ENCODE peak calls at places on chromosomes 7 and 10, in nine cellular contexts. K is frontal cortex; G is GM23248; R is NCI-H345; C is RWPE1; L is stimulated activated CD4-positive, alpha-beta T cell treated with anti-CD3 and anti-CD28 coated beads, Interleukin-1b, Interleukin-23, amount 100 ng/mL, for 1 hour; S is substantia nigra; P is T-cell; A is stimulated activated CD8-positive, alpha-beta memory T cell treated with anti-CD3 and anti-CD28 coated beads, Interleukin-15, amount 100 ng/mL, for 4 hours. J is an unnamed sample.

GRCh38 chr10:132546567-132547420 is 9.2 kb downstream of the INPP5A start:
- DNase-seq in G (no peak), S (no peak), A (no peak), K (no peak), P (no peak), L (no peak), C (no peak), R (peak), J (peak)

GRCh38 chr10:58179238-58179637 is 88.5 kb downstream of the IPMK start:
- DNase-seq in P (no peak), S (no peak), R (no peak), C (no peak), G (no peak), A (no peak), L (no peak), K (no peak), J (no peak)

GRCh38 chr10:82228701-82229100 is 353.7 kb downstream of the NRG3 start:
- DNase-seq in G (no peak), A (no peak), S (no peak), K (no peak), P (no peak), C (no peak), R (no peak), L (no peak), J (no peak)

GRCh38 chr7:54544356-54545240 is 2.4 kb downstream of the VSTM2A start:
- DNase-seq in K (no peak), L (no peak), A (no peak), G (no peak), S (no peak), C (no peak), R (peak), P (no peak), J (no peak)

GRCh38 chr10:59905735-59906416 is 480 bp downstream of the CCDC6 start:
- DNase-seq in C (no peak), G (no peak), S (no peak), R (peak), A (no peak), P (no peak), K (no peak), L (no peak), J (no peak)

GRCh38 chr10:74901240-74901827 is 74.9 kb downstream of the KAT6B start:
- DNase-seq in A (no peak), R (no peak), G (no peak), L (no peak), S (no peak), K (no peak), C (no peak), P (no peak), J (no peak)

GRCh38 chr10:105148921-105149320 is 507.8 kb downstream of the SORCS3 start:
- DNase-seq in G (no peak), A (no peak), C (no peak), K (no peak), L (no peak), R (no peak), S (no peak), P (no peak), J (no peak)

GRCh38 chr7:20269726-20270125 is 52.5 kb upstream of the MACC1 start:
- DNase-seq in G (peak), S (no peak), K (no peak), L (no peak), R (no peak), P (no peak), C (no peak), A (no peak), J (no peak)

GRCh38 chr7:158239290-158239981 is 348.2 kb downstream of the PTPRN2 start:
- DNase-seq in R (peak), P (no peak), G (no peak), S (no peak), A (no peak), C (no peak), K (no peak), L (no peak), J (no peak)

GRCh38 chr7:4815609-4816418 is 40.4 kb downstream of the AP5Z1 start:
- DNase-seq in L (no peak), P (no peak), C (no peak), G (no peak), S (no peak), A (no peak), R (no peak), K (no peak), J (no peak)

GRCh38 chr7:13945670-13946069 is 43.8 kb downstream of the ETV1 start:
- DNase-seq in G (peak), C (no peak), S (no peak), P (no peak), K (no peak), A (no peak), R (no peak), L (no peak), J (peak)

GRCh38 chr10:20778008-20778757 is 118.9 kb downstream of the NEBL start:
- DNase-seq in P (no peak), K (no peak), L (no peak), R (no peak), S (no peak), G (no peak), A (no peak), C (no peak), J (no peak)

GRCh38 chr7:481219-481930 is 38.3 kb downstream of the PDGFA start:
- DNase-seq in A (no peak), K (no peak), P (no peak), G (no peak), S (no peak), L (no peak), C (no peak), R (no peak), J (no peak)

GRCh38 chr7:131555565-131556054 is 818 bp downstream of the PODXL start:
- DNase-seq in C (no peak), K (no peak), A (no peak), L (no peak), R (no peak), G (peak), S (no peak), P (no peak), J (peak)

GRCh38 chr7:116403265-116403664 is 96.3 kb upstream of the CAV2 start:
- DNase-seq in L (no peak), C (no peak), S (no peak), K (no peak), R (no peak), A (no peak), G (peak), P (no peak), J (no peak)

GRCh38 chr7:31648288-31648687 is 38.7 kb upstream of the PPP1R17 start:
- DNase-seq in L (no peak), K (no peak), G (peak), C (peak), A (no peak), R (peak), P (no peak), S (no peak), J (no peak)

GRCh38 chr10:105464961-105465360 is 823.9 kb downstream of the SORCS3 start:
- DNase-seq in C (no peak), G (no peak), A (no peak), K (no peak), R (no peak), S (no peak), P (no peak), L (no peak), J (no peak)

GRCh38 chr10:28678687-28679457 is 1.6 kb downstream of the BAMBI start:
- DNase-seq in C (no peak), K (no peak), G (no peak), A (no peak), P (no peak), R (peak), L (no peak), S (no peak), J (no peak)

GRCh38 chr10:23534761-23535160 is 95.9 kb downstream of the OTUD1 start:
- DNase-seq in R (no peak), C (no peak), P (no peak), L (no peak), K (no peak), G (no peak), A (no peak), S (no peak), J (no peak)

GRCh38 chr7:133575726-133576125 is 322.8 kb downstream of the EXOC4 start:
- DNase-seq in K (no peak), G (peak), P (no peak), A (no peak), R (no peak), L (no peak), C (no peak), S (no peak), J (no peak)

GRCh38 chr10:110648743-110649651 is 4.9 kb downstream of the RBM20 start:
- DNase-seq in C (no peak), G (peak), K (no peak), A (no peak), L (no peak), R (no peak), S (no peak), P (no peak), J (no peak)

J was measured in thyroid gland.